ENCODE peak calls at places on chromosomes 1 and 21, in eight cellular contexts. I is neural progenitor cell, X is GM12865, A is cardiac muscle cell, S is OCI-LY7, B is fibroblast of pulmonary artery, O is AG10803, P is GM12878. J is an unnamed sample.

GRCh38 chr1:180838535-180838934 is 74.2 kb upstream of the KIAA1614 start:
- DNase-seq in S (no peak), O (no peak), I (no peak), B (no peak), A (no peak), X (no peak), P (no peak), J (no peak)

GRCh38 chr1:203081465-203082355 is 4.1 kb downstream of the MYOG start:
- DNase-seq in P (no peak), I (no peak), S (no peak), X (no peak), B (no peak), A (no peak), O (no peak), J (no peak)

GRCh38 chr1:22259581-22260282 is 116.8 kb upstream of the WNT4 start:
- DNase-seq in S (no peak), I (no peak), A (peak), B (peak), O (no peak), P (no peak), X (no peak), J (no peak)

GRCh38 chr1:179262183-179262582 is 31.4 kb upstream of the SOAT1 start:
- DNase-seq in X (no peak), P (no peak), O (no peak), A (no peak), I (no peak), S (no peak), B (no peak), J (no peak)

GRCh38 chr1:229859026-229859425 is 208.0 kb upstream of the GALNT2 start:
- DNase-seq in O (no peak), I (no peak), X (no peak), S (no peak), A (no peak), P (no peak), B (no peak), J (no peak)

GRCh38 chr1:224493269-224493668 is 58.7 kb upstream of the WDR26 start:
- DNase-seq in A (no peak), P (no peak), O (no peak), X (no peak), S (no peak), I (no peak), B (no peak), J (no peak)

GRCh38 chr1:91768786-91769697 is 116.9 kb downstream of the TGFBR3 start:
- DNase-seq in I (no peak), O (no peak), X (no peak), S (no peak), A (no peak), B (no peak), P (no peak), J (no peak)

GRCh38 chr1:67626495-67627235 is 58.3 kb upstream of the GADD45A start:
- DNase-seq in P (no peak), O (peak), B (peak), X (no peak), I (no peak), A (peak), S (no peak), J (peak)

GRCh38 chr21:36504067-36505058 is 24.4 kb upstream of the CLDN14 start:
- DNase-seq in O (peak), S (peak), B (peak), X (peak), I (peak), P (no peak), A (peak), J (peak)

GRCh38 chr1:222457513-222457912 is 90.4 kb downstream of the HHIPL2 start:
- DNase-seq in X (no peak), O (no peak), S (no peak), B (no peak), A (no peak), P (no peak), I (no peak), J (no peak)

GRCh38 chr1:110243581-110243980 is 33.5 kb downstream of the KCNC4 start:
- DNase-seq in S (peak), A (no peak), B (no peak), P (no peak), I (peak), O (no peak), X (peak), J (peak)

GRCh38 chr1:71944006-71944405 is 338.3 kb downstream of the NEGR1 start:
- DNase-seq in P (no peak), S (no peak), A (no peak), X (no peak), I (no peak), B (no peak), O (no peak), J (no peak)

GRCh38 chr1:161305872-161306519 is 3.8 kb downstream of the MPZ start:
- DNase-seq in O (peak), S (peak), P (peak), X (peak), I (peak), B (peak), A (peak), J (peak)

GRCh38 chr1:205687242-205687641 is 6.9 kb upstream of the SLC45A3 start:
- DNase-seq in I (no peak), X (no peak), S (no peak), P (no peak), B (no peak), O (no peak), A (no peak), J (no peak)

GRCh38 chr21:31252611-31253010 is 91.5 kb downstream of the TIAM1 start:
- DNase-seq in B (no peak), A (no peak), S (no peak), I (peak), P (no peak), X (no peak), O (no peak), J (no peak)

GRCh38 chr1:221888801-221889200 is 146.9 kb upstream of the DUSP10 start:
- DNase-seq in A (no peak), P (no peak), O (peak), S (no peak), X (no peak), I (no peak), B (no peak), J (no peak)

GRCh38 chr1:223312705-223313414 is 51.1 kb downstream of the SUSD4 start:
- DNase-seq in S (no peak), B (no peak), X (no peak), P (no peak), O (no peak), I (no peak), A (no peak), J (no peak)

GRCh38 chr1:226640737-226641136 is 92.2 kb downstream of the STUM start:
- DNase-seq in A (no peak), X (no peak), O (no peak), I (no peak), B (no peak), S (no peak), P (no peak), J (no peak)

GRCh38 chr1:119136401-119136800 is 4.1 kb downstream of the WARS2 start:
- DNase-seq in I (no peak), P (no peak), B (peak), O (peak), A (peak), X (no peak), S (no peak), J (peak)

GRCh38 chr1:37995773-37996379 is 6.1 kb upstream of the SF3A3 start:
- DNase-seq in O (peak), X (no peak), S (no peak), I (peak), A (peak), P (no peak), B (peak), J (peak)

GRCh38 chr1:12006167-12006921 is 13.0 kb upstream of the MIIP start:
- DNase-seq in B (no peak), I (no peak), X (no peak), A (no peak), S (no peak), O (no peak), P (no peak), J (no peak)

GRCh38 chr1:40140211-40140709 is 20.9 kb upstream of the RLF start:
- DNase-seq in X (peak), S (no peak), O (peak), P (no peak), A (peak), B (no peak), I (no peak), J (peak)

GRCh38 chr21:37475186-37475868 is 108.8 kb downstream of the DYRK1A start:
- DNase-seq in I (no peak), B (no peak), A (no peak), O (no peak), P (no peak), S (no peak), X (no peak), J (no peak)

GRCh38 chr1:33220701-33221384 is 35.4 kb upstream of the ZNF362 start:
- DNase-seq in X (no peak), I (peak), P (no peak), S (no peak), O (no peak), A (peak), B (no peak), J (peak)

GRCh38 chr1:178964469-178965330 is 61.0 kb upstream of the FAM20B start:
- DNase-seq in X (no peak), B (no peak), P (no peak), A (no peak), S (no peak), I (no peak), O (no peak), J (no peak)

GRCh38 chr1:161864577-161864976 is 98.5 kb downstream of the ATF6 start:
- DNase-seq in I (no peak), O (peak), P (no peak), S (no peak), B (peak), A (peak), X (no peak), J (peak)

GRCh38 chr1:7912743-7913557 is 27.7 kb downstream of the TNFRSF9 start:
- DNase-seq in S (no peak), P (no peak), I (no peak), O (no peak), A (no peak), B (no peak), X (no peak), J (no peak)

GRCh38 chr21:39313042-39313456 is 383 bp downstream of the BRWD1 start:
- DNase-seq in O (no peak), B (no peak), P (no peak), I (peak), A (no peak), X (peak), S (no peak), J (no peak)

GRCh38 chr1:65581120-65581519 is 160.7 kb downstream of the LEPR start:
- DNase-seq in I (no peak), B (peak), A (peak), O (peak), S (no peak), P (no peak), X (no peak), J (peak)

GRCh38 chr1:77683836-77684148 is 1.3 kb upstream of the ZZZ3 start:
- DNase-seq in X (no peak), I (no peak), P (no peak), S (no peak), O (no peak), B (no peak), A (no peak), J (no peak)
- TF ChIP-seq CTCF in X (no peak), I (no peak), P (no peak), S (no peak), O (no peak), B (no peak), A (no peak), J (no peak)

GRCh38 chr1:235325854-235326253 is 2.1 kb downstream of the ARID4B start:
- DNase-seq in X (no peak), P (no peak), I (no peak), B (no peak), O (no peak), S (no peak), A (no peak), J (no peak)

GRCh38 chr1:235324296-235324695 is 3.7 kb downstream of the ARID4B start:
- DNase-seq in X (no peak), O (no peak), P (no peak), A (no peak), I (no peak), S (no peak), B (no peak), J (no peak)

GRCh38 chr1:235327559-235328270 is at the start of gene ARID4B:
- DNase-seq in P (no peak), I (peak), O (no peak), B (no peak), S (no peak), X (no peak), A (no peak), J (no peak)

GRCh38 chr1:235326719-235327558 is 1.0 kb downstream of the ARID4B start:
- DNase-seq in P (peak), A (peak), X (peak), S (peak), O (no peak), B (peak), I (peak), J (no peak)

GRCh38 chr1:235325139-235325538 is 2.8 kb downstream of the ARID4B start:
- DNase-seq in A (no peak), B (no peak), S (no peak), I (no peak), P (no peak), O (no peak), X (peak), J (no peak)
- H3K4me3 ChIP-seq in A (peak), B (peak), S (peak), I (peak), P (peak), O (peak), X (peak), J (peak)

DNA sequence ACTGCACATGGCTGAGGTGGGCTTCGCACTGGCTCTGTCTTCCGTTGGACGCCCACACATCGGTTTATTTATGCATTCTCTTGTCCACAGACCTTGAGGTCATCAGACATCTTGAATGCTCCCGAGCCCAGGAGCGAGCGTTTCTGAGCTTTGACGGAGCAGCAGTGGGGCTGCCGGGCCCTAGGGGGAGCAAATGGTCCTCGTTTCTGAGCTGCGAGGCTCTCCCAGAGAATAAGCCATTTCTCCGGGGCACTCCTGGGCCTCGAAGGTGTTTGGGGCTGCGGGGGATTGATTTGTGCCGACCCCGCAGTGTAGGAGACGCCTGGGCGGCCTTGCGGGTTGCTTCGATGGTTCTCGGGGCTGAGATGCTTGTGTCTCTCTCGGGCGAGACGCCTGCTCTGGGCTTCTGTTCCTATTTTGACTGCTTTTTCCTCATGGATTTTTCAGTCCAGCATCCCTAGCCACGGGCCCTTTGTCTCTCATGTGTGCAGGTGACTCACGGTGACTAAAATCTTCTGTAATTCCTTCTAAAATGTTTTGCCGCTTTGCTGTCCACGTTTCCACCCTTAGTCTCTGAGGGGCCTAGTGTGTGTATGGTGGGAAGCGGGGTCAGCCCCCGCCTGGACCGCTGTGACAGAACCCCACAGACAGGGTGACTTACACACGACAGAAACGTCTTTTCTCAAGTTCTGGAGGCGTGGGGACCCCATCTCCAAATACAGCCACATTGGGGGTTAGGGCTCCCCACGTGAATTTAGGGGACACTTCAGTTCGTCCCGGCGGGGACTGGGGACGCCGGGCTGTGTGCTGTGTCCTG is 62.1 kb downstream of the FAAP20 start:
- DNase-seq in X (no peak), I (peak), A (peak), B (peak), O (peak), P (no peak), S (no peak), J (peak)
- TF ChIP-seq CTCF in X (no peak), I (peak), A (peak), B (peak), O (peak), P (peak), S (peak), J (peak)

GRCh38 chr1:236823559-236823958 is 28.5 kb downstream of the MTR start:
- DNase-seq in A (no peak), O (no peak), S (no peak), I (no peak), P (no peak), B (no peak), X (no peak), J (no peak)
- H3K4me3 ChIP-seq in A (no peak), O (no peak), S (no peak), I (no peak), P (no peak), B (no peak), X (no peak), J (no peak)

GRCh38 chr1:25178917-25179571 is 53.3 kb downstream of the SYF2 start:
- DNase-seq in B (no peak), I (no peak), P (no peak), A (no peak), S (no peak), X (no peak), O (no peak), J (no peak)
- TF ChIP-seq CTCF in B (no peak), I (no peak), P (no peak), A (no peak), S (no peak), X (no peak), O (no peak), J (no peak)

DNA sequence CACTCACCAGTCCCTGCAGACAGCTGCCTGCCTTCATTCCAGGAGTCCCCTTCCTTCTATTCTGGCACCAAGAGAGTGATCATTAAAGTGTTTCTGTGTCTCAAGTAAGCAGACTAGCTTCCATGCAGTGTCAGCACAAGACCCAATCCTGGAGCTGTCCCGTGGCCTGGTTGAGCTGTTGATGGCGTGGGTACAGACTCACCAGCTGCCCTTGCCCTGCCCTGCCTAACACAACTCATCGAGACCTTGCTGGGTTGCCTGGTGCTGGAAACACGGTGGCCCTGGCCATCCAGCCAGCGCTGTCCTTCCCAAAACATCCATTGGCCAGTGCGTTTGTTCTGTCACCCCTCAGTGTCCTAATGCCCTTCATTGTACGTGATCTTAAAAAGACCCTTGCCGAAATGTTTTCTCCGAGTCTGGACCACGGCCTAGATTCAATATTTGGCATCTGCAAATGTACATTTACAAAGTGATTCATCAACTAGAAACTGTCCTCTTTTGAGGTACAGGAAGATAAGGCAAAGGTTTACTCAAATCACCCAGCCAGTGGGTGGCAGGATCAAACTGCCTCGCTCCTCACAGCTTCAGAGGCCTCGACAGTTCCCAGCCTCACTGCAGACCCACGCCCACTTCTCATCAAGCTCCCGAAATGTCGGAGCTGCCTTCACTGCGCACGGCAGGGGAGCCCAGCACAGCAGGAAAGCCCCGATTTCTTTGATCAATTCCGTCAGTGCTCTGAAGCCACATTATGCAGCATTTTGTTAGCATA is 494.1 kb downstream of the KIF26B start:
- DNase-seq in A (no peak), B (no peak), S (no peak), P (no peak), O (no peak), X (peak), I (peak), J (no peak)
- H3K4me3 ChIP-seq in A (no peak), B (no peak), S (no peak), P (peak), O (no peak), X (no peak), I (no peak), J (no peak)

J was measured in fibroblast of the aortic adventitia.